ENCODE peak calls at places on chromosomes 1 and 21, in nine cellular contexts. H is GM04504; A is occipital lobe; L is tibial artery; Z is H9; G is naive thymus-derived CD8-positive, alpha-beta T cell; C is amniotic epithelial cell; R is left cardiac atrium; U is GM12865. N is an unnamed sample.

GRCh38 chr1:19260211-19261138 is 8.9 kb downstream of the MRTO4 start:
- DNase-seq in G (no peak), C (peak; percentile 89), A (no peak), Z (no peak), U (no peak), H (peak; percentile 89), R (no peak), L (no peak), N (no peak)

GRCh38 chr21:33051925-33052324 is 18.0 kb upstream of the OLIG1 start:
- DNase-seq in G (no peak), Z (no peak), H (no peak), R (no peak), C (no peak), L (no peak), U (no peak), A (no peak), N (no peak)

GRCh38 chr1:44484155-44484688 is 79.2 kb downstream of the RNF220 start:
- DNase-seq in U (no peak), H (no peak), G (no peak), L (no peak), A (no peak), R (no peak), C (peak; percentile 87), Z (peak; percentile 71), N (no peak)

GRCh38 chr1:94927405-94928175 is 680 bp upstream of the CNN3 start:
- DNase-seq in L (no peak), R (no peak), H (no peak), C (peak; percentile 68), Z (peak; percentile 81), A (peak; percentile 27), G (no peak), U (no peak), N (no peak)

GRCh38 chr1:1037366-1038327 is 17.7 kb downstream of the AGRN start:
- DNase-seq in R (no peak), C (no peak), G (no peak), A (peak; percentile 35), L (no peak), U (no peak), Z (no peak), H (no peak), N (no peak)

GRCh38 chr1:208652300-208653160 is 408.3 kb upstream of the PLXNA2 start:
- DNase-seq in L (no peak), G (no peak), H (peak; percentile 37), U (peak; percentile 74), R (peak; percentile 40), C (peak; percentile 63), Z (peak; percentile 69), A (peak; percentile 21), N (peak; percentile 49)

GRCh38 chr1:52585474-52585873 is 16.7 kb upstream of the GPX7 start:
- DNase-seq in H (no peak), Z (no peak), G (no peak), L (no peak), R (no peak), C (peak; percentile 25), A (no peak), U (no peak), N (no peak)

GRCh38 chr1:84122780-84123382 is 21.2 kb upstream of the PRKACB start:
- DNase-seq in A (no peak), L (no peak), R (peak; percentile 44), Z (no peak), G (peak; percentile 46), H (no peak), U (peak; percentile 64), C (peak; percentile 51), N (peak; percentile 53)

GRCh38 chr1:224502459-224503160 is 68.0 kb upstream of the WDR26 start:
- DNase-seq in Z (no peak), C (no peak), A (no peak), H (no peak), U (no peak), G (no peak), R (no peak), L (no peak), N (peak; percentile 59)

GRCh38 chr1:237186733-237187132 is 144.7 kb downstream of the RYR2 start:
- DNase-seq in G (no peak), U (no peak), A (no peak), C (no peak), L (no peak), R (no peak), H (no peak), Z (peak; percentile 55), N (no peak)

GRCh38 chr1:906532-907420 is 16.9 kb upstream of the SAMD11 start:
- DNase-seq in G (no peak), L (peak; percentile 73), A (no peak), C (no peak), H (no peak), Z (peak; percentile 28), U (peak; percentile 49), R (peak; percentile 43), N (no peak)

GRCh38 chr1:36366091-36366661 is 19.5 kb downstream of the STK40 start:
- DNase-seq in Z (peak; percentile 71), L (no peak), R (no peak), A (peak; percentile 83), U (no peak), H (no peak), C (peak; percentile 25), G (peak; percentile 78), N (peak; percentile 85)

GRCh38 chr1:229130028-229130668 is 140.8 kb upstream of the RAB4A start:
- DNase-seq in H (no peak), C (no peak), A (no peak), R (no peak), U (no peak), Z (no peak), L (no peak), G (no peak), N (peak; percentile 83)

GRCh38 chr1:192844360-192844759 is 35.5 kb downstream of the RGS2 start:
- DNase-seq in H (no peak), L (no peak), Z (no peak), U (no peak), A (no peak), R (no peak), G (no peak), C (no peak), N (no peak)

GRCh38 chr1:55378582-55378981 is 163.4 kb upstream of the USP24 start:
- DNase-seq in Z (peak; percentile 78), U (peak; percentile 41), G (no peak), R (no peak), A (no peak), C (peak; percentile 56), H (no peak), L (peak; percentile 78), N (peak; percentile 25)

GRCh38 chr1:48194801-48195200 is 27.7 kb upstream of the SLC5A9 start:
- DNase-seq in C (no peak), G (no peak), A (no peak), Z (no peak), R (no peak), L (no peak), H (no peak), U (no peak), N (no peak)